ENCODE peak calls at places on chromosomes 1 and 21, in four cellular contexts. T is A549, A is Peyer's patch, I is testis. M is an unnamed sample. For H3K4me1, the result is how much of the 10 kb centered on the place peaks cover.

GRCh38 chr1:7669559-7670208 is 101.4 kb upstream of the VAMP3 start:
- DNase-seq in T (peak), A (peak), I (peak), M (peak)

GRCh38 chr21:17673261-17674020 is 60.7 kb upstream of the BTG3 start:
- DNase-seq in T (no peak), A (no peak), I (peak), M (no peak)

GRCh38 chr1:202149566-202149965 is 5.0 kb upstream of the ARL8A start:
- DNase-seq in T (no peak), A (no peak), I (no peak), M (no peak)

GRCh38 chr1:33328817-33329216 is 7.9 kb upstream of the A3GALT2 start:
- DNase-seq in T (no peak), A (no peak), I (no peak), M (no peak)

GRCh38 chr21:32727478-32727727 is 410 bp downstream of the SYNJ1 start:
- DNase-seq in T (no peak), A (no peak), I (peak), M (no peak)

GRCh38 chr1:52665173-52666020 is 32.4 kb downstream of the SHISAL2A start:
- DNase-seq in T (no peak), A (peak), I (peak), M (peak)

GRCh38 chr1:154988053-154988954 is 5.1 kb upstream of the LENEP start:
- DNase-seq in T (no peak), A (no peak), I (no peak), M (no peak)

GRCh38 chr1:29083318-29084195 is 40.1 kb downstream of the TMEM200B start:
- DNase-seq in T (no peak), A (no peak), I (no peak), M (no peak)

GRCh38 chr1:169874229-169874628 is 19.5 kb downstream of the SCYL3 start:
- DNase-seq in T (no peak), A (no peak), I (no peak), M (no peak)

GRCh38 chr21:43767980-43768867 is 7.9 kb downstream of the CSTB start:
- DNase-seq in T (peak), A (peak), I (peak), M (peak)
- TF ChIP-seq POLR2A in T (no peak), A (no peak), I (no peak), M (no peak)

DNA sequence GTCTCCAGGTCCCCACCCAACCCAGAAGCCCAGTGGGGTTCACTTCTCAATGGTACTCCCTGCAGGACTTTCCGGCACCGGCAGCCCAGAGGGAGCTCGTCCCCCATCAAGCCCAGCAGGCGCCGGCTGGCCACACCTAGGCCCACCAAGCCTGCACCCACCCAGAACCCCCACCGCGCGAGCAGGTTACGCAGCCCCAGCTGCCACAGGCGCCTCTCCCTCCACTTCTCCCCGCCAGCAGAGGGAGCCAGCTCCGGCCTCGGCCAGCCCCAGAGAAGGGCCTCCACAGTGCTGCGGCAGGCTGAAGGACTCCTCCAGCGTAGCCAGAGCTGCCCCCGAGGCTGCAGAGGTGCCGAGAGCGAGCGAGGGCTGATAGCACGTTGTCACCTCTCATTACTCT is 722.3 kb downstream of the PLA2G4A start:
- DNase-seq in T (no peak), A (no peak), I (peak), M (no peak)
- TF ChIP-seq CTCF in T (no peak), A (no peak), I (no peak), M (no peak)

GRCh38 chr1:75672528-75673393 is 51.7 kb upstream of the ACADM start:
- DNase-seq in T (no peak), A (no peak), I (no peak), M (peak)

GRCh38 chr1:75672108-75672507 is 52.4 kb upstream of the ACADM start:
- DNase-seq in T (no peak), A (no peak), I (no peak), M (no peak)

GRCh38 chr1:75673399-75673798 is 51.1 kb upstream of the ACADM start:
- DNase-seq in T (no peak), A (no peak), I (no peak), M (no peak)

GRCh38 chr1:75673885-75674284 is 50.6 kb upstream of the ACADM start:
- DNase-seq in T (no peak), A (no peak), I (no peak), M (no peak)

DNA sequence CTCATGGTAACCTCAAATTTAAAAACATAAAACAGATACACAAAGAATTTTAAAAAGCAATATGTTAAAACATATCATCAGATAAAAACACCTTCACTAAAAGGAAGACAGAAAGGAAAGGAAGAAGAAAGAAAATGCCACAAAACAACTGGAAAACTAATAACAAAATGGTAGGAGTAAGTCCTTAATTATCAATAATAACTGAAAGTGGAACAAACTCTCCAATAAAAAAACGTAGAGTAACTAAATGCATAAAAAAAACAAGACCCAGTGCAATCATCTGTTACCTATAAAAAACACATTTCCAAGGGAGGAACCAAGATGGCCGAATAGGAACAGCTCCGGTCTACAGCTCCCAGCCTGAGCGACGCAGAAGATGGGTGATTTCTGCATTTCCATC is 47.1 kb upstream of the ACADM start:
- DNase-seq in T (no peak), A (no peak), I (no peak), M (no peak)
- H3K4me1 ChIP-seq in T (under half), A (under half), I (under half), M (under half)

GRCh38 chr1:3650248-3651010 is 526 bp upstream of the WRAP73 start:
- DNase-seq in T (no peak), A (no peak), I (no peak), M (no peak)

GRCh38 chr1:3651011-3651938 is 1.0 kb upstream of the TP73 start:
- DNase-seq in T (no peak), A (no peak), I (no peak), M (no peak)

GRCh38 chr1:3651939-3652537 is at the start of gene TP73:
- DNase-seq in T (no peak), A (no peak), I (no peak), M (peak)

GRCh38 chr1:3646596-3646995 is 3.3 kb downstream of the WRAP73 start:
- DNase-seq in T (no peak), A (no peak), I (no peak), M (no peak)

DNA sequence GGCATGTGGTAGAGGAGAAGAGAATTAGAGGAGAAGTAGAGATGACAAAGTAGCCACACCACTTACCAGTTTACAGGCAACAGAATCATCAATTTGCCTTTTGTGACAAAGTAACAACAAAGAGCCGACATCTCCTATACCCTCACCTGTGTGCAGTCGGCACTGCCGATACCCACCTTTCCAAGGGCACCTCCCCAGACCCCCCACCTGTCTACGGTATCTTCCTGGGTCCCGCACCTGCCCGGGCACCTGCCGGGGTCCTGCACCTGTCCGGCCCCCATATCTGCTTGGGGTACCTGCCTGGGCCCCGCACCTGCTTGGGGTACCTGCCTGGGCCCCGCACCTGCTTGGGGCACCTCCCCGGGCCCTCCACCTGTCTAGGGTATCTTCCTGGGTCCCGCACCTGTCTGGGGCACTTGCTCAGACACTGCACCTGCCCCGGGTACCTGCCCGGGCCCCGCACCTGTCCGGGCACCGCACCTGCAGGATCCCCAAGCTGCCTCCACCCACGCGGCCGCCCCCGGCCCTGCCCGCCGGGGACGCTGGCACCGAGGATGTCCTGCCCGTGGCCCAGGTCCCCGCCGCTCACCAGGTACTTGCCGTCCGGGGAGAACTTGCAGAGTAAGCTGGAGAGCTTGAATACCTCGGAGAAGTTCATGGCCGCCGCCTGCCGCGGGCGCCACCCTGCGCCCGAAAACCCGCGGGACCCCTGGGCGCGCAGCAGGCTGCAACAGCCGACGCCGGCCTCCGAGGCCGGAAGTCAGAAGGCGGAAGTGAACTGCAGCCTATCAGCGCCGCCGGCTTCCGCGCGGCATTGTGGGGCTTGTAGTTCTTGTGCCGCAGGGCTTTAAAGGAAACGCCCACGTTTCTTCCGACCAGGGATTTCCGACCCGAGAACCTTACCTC is at the start of gene WRAP73:
- DNase-seq in T (peak), A (peak), I (peak), M (peak)
- TF ChIP-seq POLR2A in T (peak), A (peak), I (peak), M (no peak)

GRCh38 chr1:237201155-237201554 is 159.2 kb downstream of the RYR2 start:
- DNase-seq in T (no peak), A (no peak), I (no peak), M (no peak)

GRCh38 chr1:237199026-237199425 is 157.0 kb downstream of the RYR2 start:
- DNase-seq in T (no peak), A (no peak), I (no peak), M (no peak)

GRCh38 chr1:237197470-237198425 is 155.8 kb downstream of the RYR2 start:
- DNase-seq in T (no peak), A (no peak), I (no peak), M (no peak)
- TF ChIP-seq CTCF in T (no peak), A (no peak), I (no peak), M (no peak)

DNA sequence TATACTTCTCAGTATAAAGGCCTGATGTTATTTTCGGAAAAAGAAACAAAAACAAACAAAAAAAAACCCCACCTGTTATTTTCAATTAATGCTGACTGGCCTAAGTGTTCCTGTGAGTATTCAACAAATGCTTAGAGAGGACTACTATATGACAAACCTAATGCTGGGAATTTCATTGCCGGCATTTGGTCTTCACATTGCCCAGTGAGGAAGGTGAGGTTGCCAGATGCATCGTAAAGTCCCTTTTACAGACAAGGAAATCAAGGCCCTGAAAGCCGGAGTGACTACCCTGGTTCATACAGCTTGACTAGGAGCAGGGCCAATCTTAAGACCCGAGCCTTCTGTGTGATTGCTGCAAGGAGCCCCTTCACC is 595 bp downstream of the MRPL24 start:
- DNase-seq in T (no peak), A (no peak), I (no peak), M (no peak)
- H3K4me1 ChIP-seq in T (under half), A (under half), I (under half), M (under half)

DNA sequence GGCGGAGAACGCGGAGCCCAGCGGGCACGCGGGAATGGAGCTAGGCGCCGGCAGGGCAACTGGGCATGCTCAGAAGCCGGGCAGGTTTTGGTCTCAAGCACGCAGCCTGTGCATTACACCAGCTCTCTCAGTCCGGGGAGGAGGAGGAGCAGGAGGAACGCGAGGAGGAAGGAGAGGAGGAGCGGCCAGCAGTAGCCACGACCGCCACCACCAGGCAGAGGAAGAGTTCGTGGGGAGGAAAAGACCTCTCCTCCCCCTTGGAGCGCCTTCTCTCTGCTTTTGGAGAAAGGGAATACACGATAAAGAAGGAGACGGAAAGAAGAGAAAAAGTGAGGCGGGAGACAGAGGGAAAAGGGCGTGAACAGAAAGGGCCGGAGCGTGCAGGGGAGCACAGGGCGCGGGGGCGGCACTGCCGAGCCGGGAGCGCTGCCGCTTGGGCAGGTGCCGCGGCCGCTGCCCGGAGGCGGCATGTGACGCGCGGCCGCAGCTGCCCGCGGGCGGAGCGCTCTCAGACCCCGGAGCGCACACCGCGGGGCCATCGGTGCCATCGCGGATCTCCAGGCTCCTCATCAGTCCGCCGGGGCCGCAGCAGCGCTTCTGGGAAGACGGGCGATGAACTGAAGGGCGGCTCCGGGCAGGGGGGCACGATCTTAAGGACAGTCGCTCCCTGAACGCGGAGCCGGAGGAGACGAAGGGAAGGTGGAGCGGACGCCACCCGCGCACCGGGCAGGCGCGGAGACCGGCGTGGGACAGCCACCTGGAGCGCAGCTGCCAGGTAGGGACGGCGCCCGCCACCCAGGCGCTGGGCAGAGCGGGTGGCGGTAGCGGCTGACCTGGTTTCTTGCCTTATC is at the start of gene CHRM3:
- DNase-seq in T (peak), A (peak), I (peak), M (peak)
- TF ChIP-seq POLR2A in T (no peak), A (no peak), I (no peak), M (peak)

M was measured in thyroid gland.